ENCODE peak calls at places on chromosomes 6 and 20, in six cellular contexts. P is prostate gland, T is BE2C, J is mammary epithelial cell, Q is upper lobe of left lung, O is adrenal gland. Z is an unnamed sample. For H3K4me1, the result is how much of the 10 kb centered on the place peaks cover.

GRCh38 chr6:161701051-161701450 is 427.2 kb upstream of the AGPAT4 start:
- DNase-seq in J (no peak), T (no peak), Q (no peak), O (no peak), P (no peak), Z (no peak)

GRCh38 chr20:45433316-45433715 is 17.4 kb downstream of the PIGT start:
- DNase-seq in T (no peak), O (no peak), J (peak), Q (no peak), P (no peak), Z (no peak)

GRCh38 chr20:35604444-35604750 is 11.2 kb upstream of the SPAG4 start:
- DNase-seq in T (peak), P (no peak), J (no peak), O (peak), Q (no peak), Z (no peak)

GRCh38 chr6:147122823-147123222 is 81.4 kb upstream of the STXBP5 start:
- DNase-seq in J (no peak), Q (no peak), T (no peak), O (no peak), P (no peak), Z (no peak)

GRCh38 chr6:28977351-28978136 is 27.6 kb downstream of the ZNF311 start:
- DNase-seq in J (peak), T (no peak), O (no peak), Q (peak), P (no peak), Z (no peak)

GRCh38 chr20:17854307-17854903 is 114.2 kb downstream of the SNX5 start:
- DNase-seq in Q (no peak), J (peak), O (peak), T (peak), P (peak), Z (no peak)

GRCh38 chr6:16684195-16684689 is 77.0 kb downstream of the ATXN1 start:
- DNase-seq in Q (no peak), J (peak), T (no peak), O (no peak), P (no peak), Z (no peak)

GRCh38 chr6:6697620-6698019 is 109.1 kb downstream of the LY86 start:
- DNase-seq in O (no peak), P (no peak), T (no peak), Q (no peak), J (peak), Z (no peak)

GRCh38 chr6:17902953-17903352 is 84.5 kb downstream of the KIF13A start:
- DNase-seq in Q (no peak), J (no peak), P (no peak), O (no peak), T (no peak), Z (no peak)

GRCh38 chr20:815914-816606 is 17.5 kb upstream of the FAM110A start:
- DNase-seq in O (peak), T (peak), Q (no peak), P (peak), J (peak), Z (no peak)

GRCh38 chr20:373171-373890 is 7.2 kb upstream of the TRIB3 start:
- DNase-seq in P (no peak), Q (peak), J (peak), O (no peak), T (peak), Z (no peak)

GRCh38 chr6:159229526-159229925 is 60.3 kb downstream of the FNDC1 start:
- DNase-seq in P (no peak), Q (no peak), J (no peak), T (no peak), O (no peak), Z (no peak)

GRCh38 chr6:38997128-38997761 is 51.3 kb upstream of the GLP1R start:
- DNase-seq in T (peak), Q (no peak), P (no peak), O (no peak), J (peak), Z (no peak)

GRCh38 chr20:11245431-11245830 is 571.6 kb upstream of the JAG1 start:
- DNase-seq in P (no peak), J (no peak), O (no peak), T (no peak), Q (no peak), Z (no peak)

GRCh38 chr6:116127771-116128493 is 2.0 kb upstream of the COL10A1 start:
- DNase-seq in P (no peak), J (no peak), O (no peak), Q (no peak), T (no peak), Z (no peak)

GRCh38 chr20:1811621-1812498 is 83.3 kb upstream of the SIRPA start:
- DNase-seq in Q (no peak), T (no peak), O (no peak), J (peak), P (no peak), Z (peak)

GRCh38 chr6:81800666-81801065 is 48.2 kb upstream of the TENT5A start:
- DNase-seq in P (no peak), Q (no peak), T (no peak), O (no peak), J (no peak), Z (no peak)

GRCh38 chr6:169908403-169908933 is 157.0 kb downstream of the ERMARD start:
- DNase-seq in O (no peak), J (no peak), Q (no peak), P (no peak), T (no peak), Z (no peak)

GRCh38 chr6:52076791-52077179 is 10.6 kb downstream of the PKHD1 start:
- DNase-seq in T (no peak), O (no peak), P (no peak), Q (no peak), J (no peak), Z (no peak)

GRCh38 chr6:22886881-22887581 is 317.7 kb downstream of the HDGFL1 start:
- DNase-seq in O (no peak), T (no peak), J (peak), Q (no peak), P (no peak), Z (no peak)

GRCh38 chr6:13486679-13487121 is 700 bp downstream of the GFOD1 start:
- DNase-seq in T (peak), Q (no peak), P (peak), J (peak), O (peak), Z (no peak)

GRCh38 chr6:39432311-39433025 is 110.0 kb upstream of the KCNK16 start:
- DNase-seq in Q (no peak), T (no peak), J (no peak), P (no peak), O (no peak), Z (no peak)

GRCh38 chr6:157229733-157230132 is 93.6 kb downstream of the TMEM242 start:
- DNase-seq in P (no peak), Q (no peak), O (no peak), J (no peak), T (no peak), Z (no peak)

GRCh38 chr6:109808837-109809236 is 117.7 kb downstream of the FIG4 start:
- DNase-seq in Q (no peak), P (no peak), J (no peak), O (no peak), T (no peak), Z (no peak)

GRCh38 chr6:159094444-159095252 is 49.9 kb upstream of the TAGAP start:
- DNase-seq in T (no peak), P (no peak), J (no peak), Q (peak), O (no peak), Z (no peak)

GRCh38 chr6:70103798-70104197 is 199.1 kb downstream of the COL9A1 start:
- DNase-seq in P (no peak), Q (no peak), J (peak), T (no peak), O (no peak), Z (no peak)

GRCh38 chr20:63246490-63247284 is 7.6 kb downstream of the NKAIN4 start:
- DNase-seq in P (no peak), O (no peak), J (no peak), T (peak), Q (peak), Z (no peak)

GRCh38 chr6:37665309-37665708 is 32.4 kb downstream of the MDGA1 start:
- DNase-seq in T (peak), O (no peak), P (no peak), J (no peak), Q (no peak), Z (no peak)

GRCh38 chr20:41046716-41047115 is 18.1 kb downstream of the TOP1 start:
- DNase-seq in T (no peak), J (no peak), Q (no peak), P (no peak), O (no peak), Z (no peak)
- H3K4me1 ChIP-seq in T (under half), J (under half), Q (half or more), P (under half), O (half or more), Z (under half)

GRCh38 chr6:35026434-35027222 is 114.5 kb downstream of the TCP11 start:
- DNase-seq in O (no peak), J (peak), Q (no peak), P (no peak), T (no peak), Z (no peak)
- H3K4me1 ChIP-seq in O (half or more), J (under half), Q (half or more), P (under half), T (under half), Z (under half)

DNA sequence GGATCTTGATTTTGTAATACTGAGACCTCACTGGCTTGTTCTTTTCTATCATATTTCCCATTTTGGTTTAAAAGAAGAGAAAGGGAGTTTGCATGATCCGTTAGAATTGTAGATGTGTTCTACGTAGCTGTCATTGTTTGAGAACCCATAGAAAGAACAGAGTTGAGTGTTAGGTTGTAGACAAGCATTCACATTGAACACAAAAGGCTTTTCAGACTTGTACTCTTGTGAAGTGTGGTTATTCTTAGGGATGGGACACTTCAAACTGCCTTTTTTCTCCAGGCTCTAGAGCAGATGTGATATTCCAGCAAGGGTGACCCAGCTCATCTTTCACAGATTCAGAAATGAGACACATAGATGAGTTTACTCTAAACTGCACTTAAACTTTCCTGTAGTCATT is 19.9 kb downstream of the FOXO3 start:
- DNase-seq in Q (no peak), J (no peak), O (no peak), T (no peak), P (no peak), Z (no peak)
- H3K4me1 ChIP-seq in Q (half or more), J (under half), O (half or more), T (under half), P (under half), Z (under half)

GRCh38 chr20:51403465-51404220 is 138.9 kb downstream of the NFATC2 start:
- DNase-seq in Q (no peak), P (no peak), J (no peak), T (no peak), O (no peak), Z (no peak)

GRCh38 chr20:51409192-51409875 is 133.2 kb downstream of the NFATC2 start:
- DNase-seq in O (no peak), Q (no peak), P (no peak), T (no peak), J (no peak), Z (no peak)

GRCh38 chr20:51402201-51402600 is 140.3 kb downstream of the NFATC2 start:
- DNase-seq in P (no peak), O (no peak), T (no peak), J (no peak), Q (no peak), Z (no peak)

GRCh38 chr20:51400051-51400926 is 142.2 kb downstream of the NFATC2 start:
- DNase-seq in Q (no peak), P (no peak), O (no peak), T (no peak), J (no peak), Z (no peak)

GRCh38 chr20:51404297-51405060 is 138.0 kb downstream of the NFATC2 start:
- DNase-seq in O (no peak), J (no peak), Q (peak), P (no peak), T (no peak), Z (no peak)
- H3K4me1 ChIP-seq in O (under half), J (under half), Q (under half), P (under half), T (under half), Z (under half)

GRCh38 chr6:54913211-54913610 is 66.6 kb downstream of the FAM83B start:
- DNase-seq in O (no peak), P (no peak), J (no peak), Q (no peak), T (no peak), Z (no peak)

GRCh38 chr6:54921891-54922290 is 75.3 kb downstream of the FAM83B start:
- DNase-seq in Q (no peak), P (no peak), J (no peak), T (no peak), O (no peak), Z (no peak)

GRCh38 chr6:54920628-54921027 is 74.1 kb downstream of the FAM83B start:
- DNase-seq in T (no peak), O (no peak), J (peak), P (no peak), Q (no peak), Z (no peak)

DNA sequence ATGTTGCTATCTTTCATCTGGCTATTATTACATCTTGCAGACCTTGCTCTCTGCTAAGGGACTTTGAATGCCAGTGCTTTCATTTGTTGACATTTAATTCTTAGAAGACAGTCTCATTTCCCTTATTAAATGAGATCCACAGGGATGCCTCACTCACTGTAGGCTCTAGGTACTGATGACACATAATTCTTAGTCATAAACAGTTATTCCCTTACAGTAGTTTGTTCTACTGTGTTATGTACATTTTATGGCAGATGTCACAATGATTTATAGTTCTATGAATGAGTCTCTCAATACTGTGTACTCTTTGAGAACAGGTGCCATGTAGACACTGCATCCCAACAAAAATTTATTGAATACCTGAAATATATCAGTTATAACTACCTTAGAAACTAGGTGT is 70.3 kb downstream of the FAM83B start:
- DNase-seq in J (peak), T (no peak), P (no peak), O (no peak), Q (no peak), Z (no peak)
- H3K4me1 ChIP-seq in J (under half), T (under half), P (under half), O (under half), Q (under half), Z (under half)

DNA sequence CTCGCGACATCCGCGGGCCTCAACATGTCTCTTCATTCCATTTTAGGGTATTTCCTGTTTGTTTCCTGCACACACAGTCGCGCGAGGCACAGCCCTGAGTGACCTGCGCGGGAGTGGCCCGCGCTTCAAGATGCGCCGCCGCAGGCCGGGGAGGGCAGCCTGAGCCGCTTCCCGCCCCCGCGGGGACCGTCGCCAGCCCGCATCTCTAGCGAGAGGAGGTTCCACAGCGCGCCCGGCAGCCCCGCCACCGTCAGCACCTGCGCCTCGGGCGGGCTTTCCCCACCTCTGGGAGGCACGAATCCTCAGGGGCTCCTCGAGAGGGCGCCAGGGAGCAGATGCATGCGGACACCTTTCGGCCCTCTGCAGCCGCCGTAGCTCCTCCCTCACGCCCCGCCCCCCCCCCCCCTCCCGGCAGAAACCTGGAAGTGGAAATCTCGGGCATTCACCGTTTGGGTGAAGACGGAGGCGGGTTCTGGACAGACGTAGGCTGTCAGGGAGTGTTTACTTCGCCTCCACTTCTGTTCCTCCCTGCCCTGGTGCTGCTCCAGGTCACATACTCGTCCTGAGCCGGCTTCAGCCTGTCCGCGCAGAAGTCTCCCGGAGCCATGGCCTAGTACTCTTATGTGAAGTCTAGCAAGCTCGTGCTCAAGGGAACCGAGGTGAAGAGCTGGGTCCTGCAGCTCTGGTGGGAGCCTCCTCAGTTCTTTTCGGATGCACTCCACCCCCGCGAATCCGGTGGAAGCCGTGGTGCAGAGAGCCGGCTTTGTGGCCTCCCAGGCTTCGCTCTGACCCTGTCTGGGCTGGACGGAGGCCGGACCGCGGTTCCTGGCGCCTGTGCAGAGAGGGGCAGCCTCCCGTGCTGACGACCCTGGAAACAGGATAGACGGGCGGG is 880.5 kb upstream of the DEFB115 start:
- DNase-seq in T (peak), J (peak), O (peak), Q (peak), P (peak), Z (peak)
- H3K4me1 ChIP-seq in T (under half), J (under half), O (under half), Q (under half), P (under half), Z (under half)

DNA sequence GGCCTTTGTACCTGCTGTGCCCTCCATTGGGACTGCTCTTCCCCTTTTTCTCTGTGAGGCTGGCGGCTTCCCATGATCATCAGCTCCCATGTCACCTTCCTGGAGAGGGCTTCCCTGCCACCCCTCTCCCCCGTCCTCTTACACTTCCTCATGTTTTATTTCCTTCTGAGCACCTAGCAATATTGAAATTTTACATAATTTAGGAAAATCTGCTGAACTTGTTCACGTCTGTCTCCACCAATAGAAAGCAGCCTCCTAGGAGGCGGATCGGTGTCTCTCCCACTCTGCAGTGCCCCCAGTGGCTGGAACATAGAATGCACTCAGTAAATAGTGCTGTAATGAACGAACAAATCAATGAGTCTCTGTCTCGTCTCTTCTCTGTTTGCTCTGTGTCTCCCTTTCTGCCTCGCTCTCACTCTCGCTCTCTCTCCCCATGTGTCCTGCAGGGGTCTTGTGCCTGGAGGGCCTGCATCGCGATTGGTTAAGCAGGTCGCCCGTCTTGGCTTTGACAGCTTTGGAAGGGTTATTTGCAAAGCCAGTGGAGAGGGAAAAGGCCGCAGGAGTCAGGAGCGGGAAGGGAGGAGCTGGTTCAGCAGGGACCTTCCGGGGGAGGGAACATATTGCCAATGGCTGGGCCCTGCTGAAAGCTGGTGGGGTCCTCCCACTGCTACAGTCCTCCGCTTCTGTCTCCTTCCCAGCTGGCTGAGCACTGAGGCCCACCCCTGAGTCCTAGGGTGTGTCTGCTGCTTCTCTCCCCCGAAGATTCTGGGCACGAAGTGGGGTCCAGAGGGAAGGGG is 12.1 kb upstream of the OCSTAMP start:
- DNase-seq in J (peak), Q (no peak), O (peak), P (peak), T (peak), Z (peak)
- H3K4me1 ChIP-seq in J (under half), Q (under half), O (under half), P (under half), T (under half), Z (under half)

DNA sequence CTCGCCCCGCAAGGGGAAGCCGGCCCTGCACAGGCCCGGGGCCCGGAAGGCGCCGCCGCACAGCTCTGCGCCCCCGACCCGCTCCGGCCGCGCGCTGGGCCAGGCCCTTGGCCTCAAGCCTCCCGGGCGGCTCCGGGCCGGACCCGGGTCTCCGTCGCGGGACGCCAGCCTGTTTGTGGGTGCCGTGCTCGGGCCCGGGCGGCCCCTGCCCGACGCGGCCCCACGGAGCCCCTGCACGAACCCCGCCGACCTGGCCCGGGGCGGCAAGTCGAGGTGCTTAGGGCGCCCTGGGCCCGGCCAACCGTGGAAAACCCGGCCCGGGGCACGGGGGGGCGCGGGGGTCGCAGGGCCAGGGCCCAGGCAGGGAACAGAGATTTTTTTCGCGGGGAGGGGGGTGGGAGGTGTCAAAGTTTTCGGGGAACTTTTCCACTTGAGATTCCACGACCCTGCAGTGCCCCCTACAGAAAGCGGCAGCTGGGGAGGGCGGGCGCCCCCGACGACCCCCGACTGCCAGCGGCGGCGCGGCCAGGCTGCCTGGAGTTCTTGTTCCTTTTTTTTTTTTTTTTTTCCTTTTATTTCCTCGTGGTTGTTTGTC is 805 bp upstream of the STX16 start:
- DNase-seq in P (no peak), Q (peak), T (no peak), J (no peak), O (no peak), Z (no peak)
- H3K4me1 ChIP-seq in P (under half), Q (under half), T (under half), J (under half), O (under half), Z (under half)

Z was measured in breast epithelium.